ENCODE peak calls at places on chromosomes 6 and 20, in ten cellular contexts. One of them, this sample, is unnamed.
A peak's percentile ranks its signal among the peaks of the same experiment; 100 is the strongest.

GRCh38 chr6:3403244-3404154 is 53.4 kb downstream of the SLC22A23 start:
- DNase-seq in stimulated activated CD4-positive, alpha-beta T cell treated with anti-CD3 and anti-CD28 coated beads, Interleukin-4, amount 100 ng/mL, for 4 hours: no peak
- DNase-seq in foreskin fibroblast: no peak
- DNase-seq in fibroblast of pulmonary artery: no peak
- DNase-seq in dorsolateral prefrontal cortex: no peak
- DNase-seq in fibroblast of lung: no peak
- DNase-seq in brain microvascular endothelial cell: no peak
- DNase-seq in C1 segment of cervical spinal cord: no peak
- DNase-seq in EL: no peak
- DNase-seq in mesendoderm: peak; percentile 78
- DNase-seq in this sample: peak; percentile 89

GRCh38 chr20:53713328-53714056 is 119.9 kb upstream of the ZNF217 start:
- DNase-seq in stimulated activated CD4-positive, alpha-beta T cell treated with anti-CD3 and anti-CD28 coated beads, Interleukin-4, amount 100 ng/mL, for 4 hours: no peak
- DNase-seq in C1 segment of cervical spinal cord: no peak
- DNase-seq in foreskin fibroblast: no peak
- DNase-seq in fibroblast of lung: no peak
- DNase-seq in mesendoderm: peak; percentile 57
- DNase-seq in EL: no peak
- DNase-seq in dorsolateral prefrontal cortex: no peak
- DNase-seq in brain microvascular endothelial cell: no peak
- DNase-seq in fibroblast of pulmonary artery: no peak
- DNase-seq in this sample: no peak

GRCh38 chr6:53920881-53921280 is 126.1 kb downstream of the LRRC1 start:
- DNase-seq in fibroblast of lung: no peak
- DNase-seq in foreskin fibroblast: no peak
- DNase-seq in stimulated activated CD4-positive, alpha-beta T cell treated with anti-CD3 and anti-CD28 coated beads, Interleukin-4, amount 100 ng/mL, for 4 hours: no peak
- DNase-seq in EL: no peak
- DNase-seq in C1 segment of cervical spinal cord: no peak
- DNase-seq in dorsolateral prefrontal cortex: no peak
- DNase-seq in fibroblast of pulmonary artery: no peak
- DNase-seq in mesendoderm: no peak
- DNase-seq in brain microvascular endothelial cell: no peak
- DNase-seq in this sample: no peak

GRCh38 chr20:54694516-54694915 is 219.1 kb downstream of the DOK5 start:
- DNase-seq in fibroblast of pulmonary artery: no peak
- DNase-seq in stimulated activated CD4-positive, alpha-beta T cell treated with anti-CD3 and anti-CD28 coated beads, Interleukin-4, amount 100 ng/mL, for 4 hours: no peak
- DNase-seq in foreskin fibroblast: no peak
- DNase-seq in fibroblast of lung: no peak
- DNase-seq in C1 segment of cervical spinal cord: no peak
- DNase-seq in brain microvascular endothelial cell: no peak
- DNase-seq in mesendoderm: no peak
- DNase-seq in dorsolateral prefrontal cortex: no peak
- DNase-seq in EL: no peak
- DNase-seq in this sample: no peak

GRCh38 chr20:4457566-4458543 is 263.9 kb upstream of the PRND start:
- DNase-seq in fibroblast of pulmonary artery: no peak
- DNase-seq in fibroblast of lung: no peak
- DNase-seq in EL: peak; percentile 28
- DNase-seq in stimulated activated CD4-positive, alpha-beta T cell treated with anti-CD3 and anti-CD28 coated beads, Interleukin-4, amount 100 ng/mL, for 4 hours: no peak
- DNase-seq in brain microvascular endothelial cell: no peak
- DNase-seq in dorsolateral prefrontal cortex: no peak
- DNase-seq in foreskin fibroblast: no peak
- DNase-seq in mesendoderm: peak; percentile 82
- DNase-seq in C1 segment of cervical spinal cord: no peak
- DNase-seq in this sample: no peak

GRCh38 chr6:125858427-125859320 is 67.9 kb downstream of the NCOA7 start:
- DNase-seq in stimulated activated CD4-positive, alpha-beta T cell treated with anti-CD3 and anti-CD28 coated beads, Interleukin-4, amount 100 ng/mL, for 4 hours: peak; percentile 2
- DNase-seq in foreskin fibroblast: peak; percentile 60
- DNase-seq in dorsolateral prefrontal cortex: no peak
- DNase-seq in fibroblast of pulmonary artery: peak; percentile 75
- DNase-seq in fibroblast of lung: peak; percentile 67
- DNase-seq in mesendoderm: peak; percentile 95
- DNase-seq in brain microvascular endothelial cell: peak; percentile 51
- DNase-seq in C1 segment of cervical spinal cord: peak; percentile 82
- DNase-seq in EL: peak; percentile 75
- DNase-seq in this sample: peak; percentile 59

GRCh38 chr6:44043036-44043478 is 84.2 kb downstream of the MRPL14 start:
- DNase-seq in dorsolateral prefrontal cortex: peak; percentile 25
- DNase-seq in fibroblast of lung: no peak
- DNase-seq in C1 segment of cervical spinal cord: no peak
- DNase-seq in brain microvascular endothelial cell: no peak
- DNase-seq in stimulated activated CD4-positive, alpha-beta T cell treated with anti-CD3 and anti-CD28 coated beads, Interleukin-4, amount 100 ng/mL, for 4 hours: no peak
- DNase-seq in EL: peak; percentile 78
- DNase-seq in fibroblast of pulmonary artery: peak; percentile 28
- DNase-seq in foreskin fibroblast: peak; percentile 62
- DNase-seq in mesendoderm: peak; percentile 66
- DNase-seq in this sample: no peak

GRCh38 chr20:51125774-51126173 is 102.9 kb upstream of the KCNG1 start:
- DNase-seq in C1 segment of cervical spinal cord: peak; percentile 7
- DNase-seq in brain microvascular endothelial cell: no peak
- DNase-seq in stimulated activated CD4-positive, alpha-beta T cell treated with anti-CD3 and anti-CD28 coated beads, Interleukin-4, amount 100 ng/mL, for 4 hours: no peak
- DNase-seq in EL: no peak
- DNase-seq in fibroblast of pulmonary artery: no peak
- DNase-seq in foreskin fibroblast: no peak
- DNase-seq in fibroblast of lung: no peak
- DNase-seq in mesendoderm: no peak
- DNase-seq in dorsolateral prefrontal cortex: no peak
- DNase-seq in this sample: no peak

GRCh38 chr20:48622421-48622820 is 205.4 kb downstream of the PREX1 start:
- DNase-seq in fibroblast of lung: no peak
- DNase-seq in foreskin fibroblast: no peak
- DNase-seq in C1 segment of cervical spinal cord: no peak
- DNase-seq in EL: no peak
- DNase-seq in fibroblast of pulmonary artery: no peak
- DNase-seq in dorsolateral prefrontal cortex: no peak
- DNase-seq in stimulated activated CD4-positive, alpha-beta T cell treated with anti-CD3 and anti-CD28 coated beads, Interleukin-4, amount 100 ng/mL, for 4 hours: no peak
- DNase-seq in mesendoderm: no peak
- DNase-seq in brain microvascular endothelial cell: no peak
- DNase-seq in this sample: no peak

GRCh38 chr20:23679448-23680092 is 9.3 kb downstream of the CST4 start:
- DNase-seq in mesendoderm: no peak
- DNase-seq in stimulated activated CD4-positive, alpha-beta T cell treated with anti-CD3 and anti-CD28 coated beads, Interleukin-4, amount 100 ng/mL, for 4 hours: no peak
- DNase-seq in fibroblast of pulmonary artery: no peak
- DNase-seq in EL: no peak
- DNase-seq in brain microvascular endothelial cell: no peak
- DNase-seq in C1 segment of cervical spinal cord: no peak
- DNase-seq in fibroblast of lung: no peak
- DNase-seq in dorsolateral prefrontal cortex: no peak
- DNase-seq in foreskin fibroblast: no peak
- DNase-seq in this sample: no peak

GRCh38 chr6:52511163-52511562 is 65.7 kb downstream of the TRAM2 start:
- DNase-seq in C1 segment of cervical spinal cord: no peak
- DNase-seq in fibroblast of lung: no peak
- DNase-seq in brain microvascular endothelial cell: no peak
- DNase-seq in stimulated activated CD4-positive, alpha-beta T cell treated with anti-CD3 and anti-CD28 coated beads, Interleukin-4, amount 100 ng/mL, for 4 hours: no peak
- DNase-seq in EL: no peak
- DNase-seq in dorsolateral prefrontal cortex: no peak
- DNase-seq in mesendoderm: no peak
- DNase-seq in foreskin fibroblast: no peak
- DNase-seq in fibroblast of pulmonary artery: no peak
- DNase-seq in this sample: no peak

GRCh38 chr6:27684264-27685211 is 211.6 kb upstream of the ZNF184 start:
- DNase-seq in fibroblast of lung: peak; percentile 92
- DNase-seq in EL: peak; percentile 88
- DNase-seq in brain microvascular endothelial cell: peak; percentile 94
- DNase-seq in C1 segment of cervical spinal cord: peak; percentile 16
- DNase-seq in fibroblast of pulmonary artery: peak; percentile 75
- DNase-seq in foreskin fibroblast: peak; percentile 65
- DNase-seq in stimulated activated CD4-positive, alpha-beta T cell treated with anti-CD3 and anti-CD28 coated beads, Interleukin-4, amount 100 ng/mL, for 4 hours: peak; percentile 43
- DNase-seq in dorsolateral prefrontal cortex: no peak
- DNase-seq in mesendoderm: peak; percentile 98
- DNase-seq in this sample: no peak

GRCh38 chr6:33116417-33116816 is 40.6 kb downstream of the HLA-DPB1 start:
- DNase-seq in fibroblast of pulmonary artery: no peak
- DNase-seq in foreskin fibroblast: no peak
- DNase-seq in brain microvascular endothelial cell: no peak
- DNase-seq in dorsolateral prefrontal cortex: no peak
- DNase-seq in fibroblast of lung: no peak
- DNase-seq in EL: no peak
- DNase-seq in stimulated activated CD4-positive, alpha-beta T cell treated with anti-CD3 and anti-CD28 coated beads, Interleukin-4, amount 100 ng/mL, for 4 hours: no peak
- DNase-seq in mesendoderm: peak; percentile 76
- DNase-seq in C1 segment of cervical spinal cord: no peak
- DNase-seq in this sample: no peak

GRCh38 chr20:51934301-51935002 is 132.1 kb upstream of the SALL4 start:
- DNase-seq in dorsolateral prefrontal cortex: no peak
- DNase-seq in fibroblast of pulmonary artery: no peak
- DNase-seq in fibroblast of lung: no peak
- DNase-seq in mesendoderm: peak; percentile 49
- DNase-seq in stimulated activated CD4-positive, alpha-beta T cell treated with anti-CD3 and anti-CD28 coated beads, Interleukin-4, amount 100 ng/mL, for 4 hours: no peak
- DNase-seq in foreskin fibroblast: no peak
- DNase-seq in C1 segment of cervical spinal cord: no peak
- DNase-seq in EL: no peak
- DNase-seq in brain microvascular endothelial cell: no peak
- DNase-seq in this sample: no peak

GRCh38 chr6:137867685-137868509 is 838 bp downstream of the TNFAIP3 start:
- DNase-seq in fibroblast of lung: no peak
- DNase-seq in stimulated activated CD4-positive, alpha-beta T cell treated with anti-CD3 and anti-CD28 coated beads, Interleukin-4, amount 100 ng/mL, for 4 hours: no peak
- DNase-seq in brain microvascular endothelial cell: no peak
- DNase-seq in mesendoderm: no peak
- DNase-seq in foreskin fibroblast: no peak
- DNase-seq in dorsolateral prefrontal cortex: no peak
- DNase-seq in C1 segment of cervical spinal cord: no peak
- DNase-seq in fibroblast of pulmonary artery: no peak
- DNase-seq in EL: peak; percentile 28
- DNase-seq in this sample: peak; percentile 55

GRCh38 chr6:161135695-161136591 is 137.9 kb downstream of the AGPAT4 start:
- DNase-seq in stimulated activated CD4-positive, alpha-beta T cell treated with anti-CD3 and anti-CD28 coated beads, Interleukin-4, amount 100 ng/mL, for 4 hours: no peak
- DNase-seq in EL: no peak
- DNase-seq in dorsolateral prefrontal cortex: no peak
- DNase-seq in brain microvascular endothelial cell: no peak
- DNase-seq in mesendoderm: peak; percentile 33
- DNase-seq in C1 segment of cervical spinal cord: no peak
- DNase-seq in fibroblast of lung: no peak
- DNase-seq in fibroblast of pulmonary artery: no peak
- DNase-seq in foreskin fibroblast: no peak
- DNase-seq in this sample: no peak

GRCh38 chr20:8587810-8588209 is 455.7 kb downstream of the PLCB1 start:
- DNase-seq in mesendoderm: no peak
- DNase-seq in foreskin fibroblast: no peak
- DNase-seq in C1 segment of cervical spinal cord: no peak
- DNase-seq in dorsolateral prefrontal cortex: no peak
- DNase-seq in stimulated activated CD4-positive, alpha-beta T cell treated with anti-CD3 and anti-CD28 coated beads, Interleukin-4, amount 100 ng/mL, for 4 hours: no peak
- DNase-seq in EL: no peak
- DNase-seq in fibroblast of pulmonary artery: no peak
- DNase-seq in brain microvascular endothelial cell: no peak
- DNase-seq in fibroblast of lung: no peak
- DNase-seq in this sample: no peak